ENCODE peak calls at places on chromosomes 7 and 10, in five cellular contexts. Z is stimulated activated CD8-positive, alpha-beta memory T cell treated with anti-CD3 and anti-CD28 coated beads, Interleukin-15, amount 100 ng/mL, for 48 hours; J is OCI-LY7; D is activated CD8-positive, alpha-beta T cell treated with anti-CD3 and anti-CD28 coated beads for 36 hours; L is NCI-H2029. W is an unnamed sample.

GRCh38 chr10:75211007-75211735 is 575 bp downstream of the VDAC2 start:
- DNase-seq in Z (no peak), J (peak; percentile 47), D (peak; percentile 65), L (no peak), W (peak; percentile 22)

GRCh38 chr10:121598261-121599249 is at the start of gene FGFR2:
- DNase-seq in Z (no peak), J (no peak), D (peak; percentile 12), L (peak; percentile 58), W (no peak)

GRCh38 chr10:5890519-5890878 is 456 bp downstream of the FBH1 start:
- DNase-seq in Z (peak; percentile 7), J (peak; percentile 29), D (peak; percentile 50), L (no peak), W (no peak)

GRCh38 chr10:3635697-3636096 is 149.3 kb downstream of the KLF6 start:
- DNase-seq in Z (no peak), J (no peak), D (no peak), L (no peak), W (no peak)

GRCh38 chr10:13732485-13732884 is 145.7 kb downstream of the PRPF18 start:
- DNase-seq in Z (no peak), J (no peak), D (no peak), L (no peak), W (no peak)

GRCh38 chr10:32692174-32692573 is 246.2 kb downstream of the CCDC7 start:
- DNase-seq in Z (no peak), J (no peak), D (no peak), L (peak; percentile 1), W (no peak)

GRCh38 chr7:83850037-83850619 is 201.2 kb upstream of the SEMA3E start:
- DNase-seq in Z (no peak), J (no peak), D (no peak), L (no peak), W (no peak)

GRCh38 chr10:102919237-102919959 is 1.3 kb downstream of the CNNM2 start:
- DNase-seq in Z (no peak), J (no peak), D (peak; percentile 24), L (no peak), W (peak; percentile 20)

GRCh38 chr7:40192036-40192435 is 57.2 kb downstream of the SUGCT start:
- DNase-seq in Z (no peak), J (no peak), D (no peak), L (no peak), W (no peak)

GRCh38 chr7:5533821-5534367 is 110.3 kb upstream of the TNRC18 start:
- DNase-seq in Z (no peak), J (no peak), D (no peak), L (no peak), W (no peak)

GRCh38 chr7:73622909-73623797 is 1.2 kb downstream of the MLXIPL start:
- DNase-seq in Z (no peak), J (no peak), D (peak; percentile 21), L (no peak), W (no peak)

GRCh38 chr7:2758673-2759603 is 70.9 kb downstream of the AMZ1 start:
- DNase-seq in Z (no peak), J (no peak), D (no peak), L (no peak), W (no peak)

GRCh38 chr10:7397049-7397448 is 13.8 kb downstream of the SFMBT2 start:
- DNase-seq in Z (no peak), J (no peak), D (peak; percentile 75), L (no peak), W (peak; percentile 31)

GRCh38 chr10:46309511-46310142 is 22.8 kb downstream of the ANTXRL start:
- DNase-seq in Z (no peak), J (no peak), D (no peak), L (no peak), W (no peak)

GRCh38 chr7:94330474-94331027 is 64.1 kb upstream of the COL1A2 start:
- DNase-seq in Z (no peak), J (no peak), D (no peak), L (no peak), W (no peak)

GRCh38 chr10:1643161-1643910 is 94.0 kb downstream of the ADARB2 start:
- DNase-seq in Z (no peak), J (peak; percentile 18), D (peak; percentile 56), L (no peak), W (no peak)

GRCh38 chr7:135714534-135715009 is 13.4 kb downstream of the SLC13A4 start:
- DNase-seq in Z (no peak), J (no peak), D (no peak), L (no peak), W (no peak)

GRCh38 chr10:27998178-27998953 is 513 bp downstream of the ODAD2 start:
- DNase-seq in Z (no peak), J (no peak), D (peak; percentile 37), L (no peak), W (peak; percentile 25)

GRCh38 chr7:132343196-132343595 is 233.1 kb downstream of the PLXNA4 start:
- DNase-seq in Z (no peak), J (no peak), D (no peak), L (peak; percentile 31), W (no peak)

GRCh38 chr10:122464575-122464974 is 3.2 kb downstream of the HTRA1 start:
- DNase-seq in Z (no peak), J (no peak), D (no peak), L (no peak), W (no peak)